ENCODE peak calls at places on chromosomes 2 and 18, in nine cellular contexts. One of them, this sample, is unnamed.

GRCh38 chr2:49840428-49840975 is 686.2 kb upstream of the FSHR start:
- DNase-seq in spleen: no peak
- DNase-seq in right lobe of liver: no peak
- DNase-seq in tibial nerve: no peak
- DNase-seq in NB4: no peak
- DNase-seq in prostate gland: no peak
- DNase-seq in esophagus muscularis mucosa: no peak
- DNase-seq in A549: no peak
- DNase-seq in sigmoid colon: no peak
- DNase-seq in this sample: no peak

GRCh38 chr18:617970-618504 is 21.2 kb downstream of the CLUL1 start:
- DNase-seq in tibial nerve: no peak
- DNase-seq in spleen: no peak
- DNase-seq in A549: no peak
- DNase-seq in right lobe of liver: no peak
- DNase-seq in NB4: no peak
- DNase-seq in prostate gland: no peak
- DNase-seq in sigmoid colon: no peak
- DNase-seq in esophagus muscularis mucosa: no peak
- DNase-seq in this sample: no peak

GRCh38 chr2:237968048-237968862 is 1.4 kb downstream of the UBE2F start:
- DNase-seq in sigmoid colon: peak
- DNase-seq in right lobe of liver: no peak
- DNase-seq in tibial nerve: no peak
- DNase-seq in A549: peak
- DNase-seq in esophagus muscularis mucosa: no peak
- DNase-seq in NB4: peak
- DNase-seq in spleen: peak
- DNase-seq in prostate gland: peak
- DNase-seq in this sample: no peak

GRCh38 chr2:98917031-98917459 is 19.0 kb downstream of the CRACDL start:
- DNase-seq in right lobe of liver: no peak
- DNase-seq in spleen: no peak
- DNase-seq in tibial nerve: no peak
- DNase-seq in NB4: no peak
- DNase-seq in A549: peak
- DNase-seq in sigmoid colon: no peak
- DNase-seq in esophagus muscularis mucosa: no peak
- DNase-seq in prostate gland: no peak
- DNase-seq in this sample: no peak

GRCh38 chr2:161625314-161625919 is 1.2 kb downstream of the SLC4A10 start:
- DNase-seq in NB4: no peak
- DNase-seq in spleen: no peak
- DNase-seq in prostate gland: no peak
- DNase-seq in tibial nerve: no peak
- DNase-seq in right lobe of liver: no peak
- DNase-seq in sigmoid colon: no peak
- DNase-seq in esophagus muscularis mucosa: no peak
- DNase-seq in A549: no peak
- DNase-seq in this sample: no peak

GRCh38 chr2:109128466-109129355 is at the start of gene SH3RF3:
- DNase-seq in A549: peak
- DNase-seq in esophagus muscularis mucosa: no peak
- DNase-seq in right lobe of liver: peak
- DNase-seq in spleen: peak
- DNase-seq in NB4: peak
- DNase-seq in tibial nerve: no peak
- DNase-seq in sigmoid colon: peak
- DNase-seq in prostate gland: peak
- DNase-seq in this sample: peak

GRCh38 chr2:170525566-170525900 is 189.6 kb upstream of the SP5 start:
- DNase-seq in sigmoid colon: peak
- DNase-seq in esophagus muscularis mucosa: peak
- DNase-seq in A549: peak
- DNase-seq in NB4: no peak
- DNase-seq in tibial nerve: peak
- DNase-seq in spleen: no peak
- DNase-seq in right lobe of liver: peak
- DNase-seq in prostate gland: peak
- DNase-seq in this sample: peak

GRCh38 chr2:168796583-168797285 is 5.7 kb upstream of the NOSTRIN start:
- DNase-seq in sigmoid colon: no peak
- DNase-seq in prostate gland: no peak
- DNase-seq in right lobe of liver: no peak
- DNase-seq in A549: no peak
- DNase-seq in NB4: peak
- DNase-seq in tibial nerve: no peak
- DNase-seq in spleen: no peak
- DNase-seq in esophagus muscularis mucosa: no peak
- DNase-seq in this sample: no peak

GRCh38 chr18:79934311-79935097 is 16.9 kb downstream of the SLC66A2 start:
- DNase-seq in esophagus muscularis mucosa: no peak
- DNase-seq in tibial nerve: no peak
- DNase-seq in right lobe of liver: peak
- DNase-seq in spleen: peak
- DNase-seq in NB4: peak
- DNase-seq in prostate gland: no peak
- DNase-seq in A549: no peak
- DNase-seq in sigmoid colon: peak
- DNase-seq in this sample: no peak

GRCh38 chr2:36253086-36253485 is 102.5 kb upstream of the CRIM1 start:
- DNase-seq in esophagus muscularis mucosa: no peak
- DNase-seq in tibial nerve: no peak
- DNase-seq in spleen: no peak
- DNase-seq in NB4: no peak
- DNase-seq in prostate gland: no peak
- DNase-seq in A549: no peak
- DNase-seq in sigmoid colon: no peak
- DNase-seq in right lobe of liver: no peak
- DNase-seq in this sample: no peak

GRCh38 chr2:7020468-7020867 is 103.3 kb downstream of the RNF144A start:
- DNase-seq in right lobe of liver: no peak
- DNase-seq in NB4: no peak
- DNase-seq in sigmoid colon: no peak
- DNase-seq in prostate gland: no peak
- DNase-seq in spleen: no peak
- DNase-seq in esophagus muscularis mucosa: no peak
- DNase-seq in tibial nerve: no peak
- DNase-seq in A549: no peak
- DNase-seq in this sample: peak

GRCh38 chr18:28087173-28087563 is 89.8 kb downstream of the CDH2 start:
- DNase-seq in right lobe of liver: peak
- DNase-seq in sigmoid colon: no peak
- DNase-seq in esophagus muscularis mucosa: no peak
- DNase-seq in prostate gland: peak
- DNase-seq in spleen: no peak
- DNase-seq in tibial nerve: no peak
- DNase-seq in NB4: no peak
- DNase-seq in A549: no peak
- DNase-seq in this sample: peak

GRCh38 chr2:216448829-216449228 is 36.5 kb downstream of the SMARCAL1 start:
- DNase-seq in NB4: no peak
- DNase-seq in esophagus muscularis mucosa: no peak
- DNase-seq in spleen: no peak
- DNase-seq in prostate gland: no peak
- DNase-seq in A549: no peak
- DNase-seq in tibial nerve: no peak
- DNase-seq in right lobe of liver: no peak
- DNase-seq in sigmoid colon: no peak
- DNase-seq in this sample: no peak

GRCh38 chr2:223576873-223577272 is 25.3 kb downstream of the SCG2 start:
- DNase-seq in spleen: no peak
- DNase-seq in NB4: no peak
- DNase-seq in tibial nerve: no peak
- DNase-seq in A549: peak
- DNase-seq in right lobe of liver: no peak
- DNase-seq in prostate gland: no peak
- DNase-seq in esophagus muscularis mucosa: no peak
- DNase-seq in sigmoid colon: no peak
- DNase-seq in this sample: no peak

GRCh38 chr2:219274392-219274921 is 4.7 kb upstream of the DNAJB2 start:
- DNase-seq in esophagus muscularis mucosa: no peak
- DNase-seq in right lobe of liver: no peak
- DNase-seq in prostate gland: peak
- DNase-seq in sigmoid colon: no peak
- DNase-seq in tibial nerve: no peak
- DNase-seq in A549: peak
- DNase-seq in spleen: peak
- DNase-seq in NB4: no peak
- DNase-seq in this sample: no peak

GRCh38 chr2:226981731-226982373 is 146.0 kb downstream of the RHBDD1 start:
- DNase-seq in A549: no peak
- DNase-seq in tibial nerve: no peak
- DNase-seq in sigmoid colon: no peak
- DNase-seq in spleen: no peak
- DNase-seq in prostate gland: no peak
- DNase-seq in right lobe of liver: no peak
- DNase-seq in NB4: no peak
- DNase-seq in esophagus muscularis mucosa: no peak
- DNase-seq in this sample: no peak

GRCh38 chr2:26724004-26724750 is 31.7 kb downstream of the KCNK3 start:
- DNase-seq in spleen: no peak
- DNase-seq in tibial nerve: no peak
- DNase-seq in esophagus muscularis mucosa: no peak
- DNase-seq in sigmoid colon: peak
- DNase-seq in NB4: no peak
- DNase-seq in A549: peak
- DNase-seq in prostate gland: no peak
- DNase-seq in right lobe of liver: peak
- DNase-seq in this sample: peak
- TF ChIP-seq POLR2A in spleen: no peak
- TF ChIP-seq POLR2A in tibial nerve: no peak
- TF ChIP-seq POLR2A in esophagus muscularis mucosa: no peak
- TF ChIP-seq POLR2A in sigmoid colon: no peak
- TF ChIP-seq POLR2A in NB4: no peak
- TF ChIP-seq POLR2A in A549: peak
- TF ChIP-seq POLR2A in prostate gland: no peak
- TF ChIP-seq POLR2A in right lobe of liver: no peak
- TF ChIP-seq POLR2A in this sample: no peak

GRCh38 chr2:189498205-189498604 is 56.9 kb downstream of the WDR75 start:
- DNase-seq in prostate gland: no peak
- DNase-seq in NB4: no peak
- DNase-seq in esophagus muscularis mucosa: no peak
- DNase-seq in spleen: no peak
- DNase-seq in tibial nerve: no peak
- DNase-seq in sigmoid colon: no peak
- DNase-seq in A549: peak
- DNase-seq in right lobe of liver: no peak
- DNase-seq in this sample: no peak

GRCh38 chr2:189499137-189499536 is 57.9 kb downstream of the WDR75 start:
- DNase-seq in prostate gland: no peak
- DNase-seq in esophagus muscularis mucosa: no peak
- DNase-seq in NB4: no peak
- DNase-seq in right lobe of liver: no peak
- DNase-seq in spleen: no peak
- DNase-seq in tibial nerve: no peak
- DNase-seq in sigmoid colon: no peak
- DNase-seq in A549: no peak
- DNase-seq in this sample: no peak

GRCh38 chr2:189501487-189501886 is 60.2 kb downstream of the WDR75 start:
- DNase-seq in spleen: no peak
- DNase-seq in prostate gland: no peak
- DNase-seq in sigmoid colon: no peak
- DNase-seq in tibial nerve: no peak
- DNase-seq in right lobe of liver: no peak
- DNase-seq in A549: no peak
- DNase-seq in NB4: no peak
- DNase-seq in esophagus muscularis mucosa: no peak
- DNase-seq in this sample: no peak

GRCh38 chr2:189504238-189504637 is 63.0 kb downstream of the WDR75 start:
- DNase-seq in tibial nerve: no peak
- DNase-seq in NB4: no peak
- DNase-seq in A549: no peak
- DNase-seq in sigmoid colon: no peak
- DNase-seq in right lobe of liver: no peak
- DNase-seq in esophagus muscularis mucosa: no peak
- DNase-seq in prostate gland: no peak
- DNase-seq in spleen: no peak
- DNase-seq in this sample: no peak

DNA sequence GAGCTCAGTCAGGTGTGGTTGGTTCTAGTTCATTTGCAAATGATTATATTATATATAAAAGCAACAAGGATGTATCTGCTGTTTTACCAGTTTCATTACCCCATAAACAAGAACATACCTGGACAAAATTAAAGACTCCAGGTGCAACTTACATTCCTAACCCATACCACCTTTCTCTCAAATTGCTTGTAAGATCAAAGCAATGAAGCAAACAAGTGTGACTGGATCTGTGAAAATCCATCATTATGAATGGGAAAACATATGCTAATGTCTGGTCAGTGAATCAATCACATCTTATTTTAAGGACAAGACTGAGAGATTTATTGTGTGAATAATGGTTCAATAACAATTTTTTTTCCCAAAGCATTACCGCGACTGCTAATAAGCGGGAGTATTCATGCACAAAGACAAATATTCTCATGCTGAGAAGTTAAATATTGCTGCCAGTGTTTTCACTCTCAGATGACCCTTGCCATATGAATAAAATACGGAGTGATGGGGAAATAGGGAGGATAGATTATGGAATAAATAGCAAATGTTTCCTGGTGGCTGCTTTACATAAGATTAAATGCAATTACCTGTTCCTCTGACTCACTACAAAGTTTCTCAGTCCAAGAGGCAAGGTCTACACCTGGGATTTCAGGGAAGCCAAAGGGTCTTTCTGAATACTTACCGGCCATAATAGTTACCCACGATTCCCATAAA is 59.3 kb downstream of the WDR75 start:
- DNase-seq in right lobe of liver: no peak
- DNase-seq in esophagus muscularis mucosa: no peak
- DNase-seq in spleen: no peak
- DNase-seq in sigmoid colon: no peak
- DNase-seq in NB4: no peak
- DNase-seq in tibial nerve: no peak
- DNase-seq in prostate gland: no peak
- DNase-seq in A549: no peak
- DNase-seq in this sample: no peak
- H3K4me3 ChIP-seq in right lobe of liver: no peak
- H3K4me3 ChIP-seq in esophagus muscularis mucosa: no peak
- H3K4me3 ChIP-seq in spleen: no peak
- H3K4me3 ChIP-seq in sigmoid colon: no peak
- H3K4me3 ChIP-seq in NB4: no peak
- H3K4me3 ChIP-seq in tibial nerve: no peak
- H3K4me3 ChIP-seq in prostate gland: no peak
- H3K4me3 ChIP-seq in A549: no peak
- H3K4me3 ChIP-seq in this sample: no peak

GRCh38 chr2:70553584-70554337 is at the start of gene TGFA:
- DNase-seq in right lobe of liver: peak
- DNase-seq in prostate gland: peak
- DNase-seq in tibial nerve: peak
- DNase-seq in sigmoid colon: peak
- DNase-seq in A549: peak
- DNase-seq in spleen: peak
- DNase-seq in NB4: peak
- DNase-seq in esophagus muscularis mucosa: peak
- DNase-seq in this sample: peak
- TF ChIP-seq POLR2A in right lobe of liver: peak
- TF ChIP-seq POLR2A in prostate gland: peak
- TF ChIP-seq POLR2A in tibial nerve: peak
- TF ChIP-seq POLR2A in sigmoid colon: no peak
- TF ChIP-seq POLR2A in A549: peak
- TF ChIP-seq POLR2A in spleen: no peak
- TF ChIP-seq POLR2A in NB4: no peak
- TF ChIP-seq POLR2A in esophagus muscularis mucosa: no peak
- TF ChIP-seq POLR2A in this sample: no peak

GRCh38 chr18:13563390-13563805 is 163.0 kb downstream of the FAM210A start:
- DNase-seq in prostate gland: no peak
- DNase-seq in tibial nerve: no peak
- DNase-seq in A549: no peak
- DNase-seq in NB4: no peak
- DNase-seq in esophagus muscularis mucosa: no peak
- DNase-seq in right lobe of liver: no peak
- DNase-seq in sigmoid colon: no peak
- DNase-seq in spleen: no peak
- DNase-seq in this sample: no peak
- H3K4me3 ChIP-seq in prostate gland: no peak
- H3K4me3 ChIP-seq in tibial nerve: no peak
- H3K4me3 ChIP-seq in A549: no peak
- H3K4me3 ChIP-seq in NB4: no peak
- H3K4me3 ChIP-seq in esophagus muscularis mucosa: no peak
- H3K4me3 ChIP-seq in right lobe of liver: no peak
- H3K4me3 ChIP-seq in sigmoid colon: no peak
- H3K4me3 ChIP-seq in spleen: no peak
- H3K4me3 ChIP-seq in this sample: no peak